ENCODE peak calls at places on chromosomes 2 and 18, in four cellular contexts. A, T, Q and P are unnamed samples.

GRCh38 chr2:240626531-240627300 is 1.4 kb downstream of the GPR35 start:
- DNase-seq in A (no peak), T (no peak), Q (peak; percentile 27), P (peak; percentile 19)

GRCh38 chr18:45268583-45268982 is 346.7 kb upstream of the SLC14A2 start:
- DNase-seq in A (no peak), T (no peak), Q (no peak), P (no peak)

GRCh38 chr2:230893881-230894781 is 29.4 kb downstream of the ITM2C start:
- DNase-seq in A (no peak), T (no peak), Q (no peak), P (no peak)

GRCh38 chr2:23492337-23492675 is 107.3 kb downstream of the KLHL29 start:
- DNase-seq in A (no peak), T (no peak), Q (no peak), P (no peak)

GRCh38 chr2:204060896-204061640 is 124.5 kb downstream of the ICOS start:
- DNase-seq in A (no peak), T (no peak), Q (no peak), P (no peak)

GRCh38 chr2:216713691-216714411 is 18.5 kb upstream of the IGFBP5 start:
- DNase-seq in A (no peak), T (peak; percentile 28), Q (no peak), P (no peak)

GRCh38 chr18:75135158-75135725 is 73.7 kb downstream of the PTGR3 start:
- DNase-seq in A (no peak), T (no peak), Q (no peak), P (no peak)

GRCh38 chr2:105517814-105518705 is 119.2 kb upstream of the FHL2 start:
- DNase-seq in A (no peak), T (peak; percentile 13), Q (peak; percentile 84), P (peak; percentile 78)

GRCh38 chr2:67311536-67311935 is 85.6 kb upstream of the ETAA1 start:
- DNase-seq in A (no peak), T (peak; percentile 50), Q (no peak), P (no peak)

GRCh38 chr2:163347982-163348842 is 387.6 kb downstream of the FIGN start:
- DNase-seq in A (no peak), T (peak; percentile 88), Q (peak; percentile 51), P (peak; percentile 69)

GRCh38 chr2:186460465-186460864 is 25.6 kb upstream of the ZC3H15 start:
- DNase-seq in A (no peak), T (peak; percentile 41), Q (no peak), P (no peak)

GRCh38 chr2:23260621-23261020 is 124.4 kb upstream of the KLHL29 start:
- DNase-seq in A (no peak), T (no peak), Q (no peak), P (no peak)